ENCODE peak calls at places on chromosomes 5 and 9, in seven cellular contexts. E, A, G, S, F, U and O are unnamed samples.

GRCh38 chr9:655875-656274 is 185.6 kb upstream of the DMRT1 start:
- DNase-seq in E (no peak), G (no peak), A (no peak), S (no peak), U (peak), F (no peak), O (no peak)

GRCh38 chr9:121765021-121765950 is 113.9 kb downstream of the DAB2IP start:
- DNase-seq in U (no peak), G (no peak), S (peak), E (no peak), A (no peak), F (no peak), O (no peak)

GRCh38 chr9:37144762-37145161 is 24.4 kb downstream of the ZCCHC7 start:
- DNase-seq in G (no peak), S (peak), U (no peak), A (no peak), E (no peak), F (no peak), O (no peak)

GRCh38 chr5:54063817-54064216 is 246.6 kb downstream of the ARL15 start:
- DNase-seq in G (no peak), E (no peak), U (no peak), S (peak), F (no peak), A (peak), O (no peak)

GRCh38 chr9:31355965-31356364 is 1028.5 kb upstream of the ACO1 start:
- DNase-seq in E (no peak), G (no peak), F (no peak), A (no peak), U (no peak), S (no peak), O (no peak)

GRCh38 chr9:111917201-111917600 is 20.6 kb downstream of the UGCG start:
- DNase-seq in U (no peak), S (no peak), G (no peak), E (no peak), A (no peak), F (no peak), O (no peak)

GRCh38 chr5:88819332-88819999 is 63.5 kb downstream of the MEF2C start:
- DNase-seq in E (no peak), S (no peak), U (no peak), G (no peak), F (no peak), A (no peak), O (no peak)

GRCh38 chr5:77167695-77168111 is 42.8 kb upstream of the PDE8B start:
- DNase-seq in G (no peak), E (no peak), S (peak), A (peak), U (no peak), F (no peak), O (no peak)

GRCh38 chr5:31537856-31538255 is 5.8 kb downstream of the C5orf22 start:
- DNase-seq in S (peak), A (no peak), G (no peak), F (no peak), U (no peak), E (no peak), O (no peak)

GRCh38 chr5:59673438-59674058 is 220.0 kb downstream of the PDE4D start:
- DNase-seq in S (peak), F (no peak), A (peak), E (no peak), G (no peak), U (no peak), O (no peak)

GRCh38 chr9:125460346-125460745 is 198.7 kb downstream of the GAPVD1 start:
- DNase-seq in F (no peak), E (no peak), U (no peak), A (no peak), S (no peak), G (no peak), O (no peak)

GRCh38 chr5:9661316-9662015 is 31.3 kb upstream of the TAS2R1 start:
- DNase-seq in E (no peak), G (no peak), U (no peak), F (no peak), S (peak), A (no peak), O (no peak)

GRCh38 chr9:137147793-137148160 is 8.8 kb downstream of the GRIN1 start:
- DNase-seq in S (no peak), E (no peak), F (no peak), G (no peak), U (no peak), A (no peak), O (no peak)

GRCh38 chr9:74361508-74361907 is 135.6 kb upstream of the RORB start:
- DNase-seq in G (no peak), A (no peak), E (no peak), F (no peak), S (no peak), U (no peak), O (no peak)

GRCh38 chr9:98289811-98290210 is 34.4 kb upstream of the TBC1D2 start:
- DNase-seq in E (no peak), U (no peak), G (no peak), F (no peak), A (no peak), S (no peak), O (no peak)

GRCh38 chr5:82738681-82739080 is 338.5 kb downstream of the TMEM167A start:
- DNase-seq in E (no peak), U (no peak), F (no peak), A (no peak), S (no peak), G (no peak), O (no peak)

GRCh38 chr9:87157366-87158031 is 210.2 kb upstream of the GAS1 start:
- DNase-seq in F (no peak), U (no peak), G (no peak), S (no peak), A (no peak), E (no peak), O (no peak)

GRCh38 chr5:126514159-126515141 is 80.6 kb downstream of the ALDH7A1 start:
- DNase-seq in F (no peak), G (no peak), U (no peak), A (no peak), E (no peak), S (no peak), O (peak)

GRCh38 chr5:142059304-142059940 is 46.6 kb upstream of the GNPDA1 start:
- DNase-seq in G (no peak), E (no peak), F (no peak), S (peak), U (no peak), A (no peak), O (no peak)

GRCh38 chr5:145981612-145982571 is 45.5 kb downstream of the SH3RF2 start:
- DNase-seq in U (no peak), G (no peak), A (no peak), S (no peak), E (no peak), F (no peak), O (no peak)

GRCh38 chr5:142063878-142064331 is 44.7 kb upstream of the NDFIP1 start:
- DNase-seq in U (peak), E (no peak), S (peak), G (no peak), A (peak), F (peak), O (no peak)

GRCh38 chr5:96017951-96018350 is 56.3 kb upstream of the ELL2 start:
- DNase-seq in G (no peak), A (peak), F (no peak), E (no peak), S (peak), U (no peak), O (no peak)

GRCh38 chr5:132426525-132427138 is 57.1 kb downstream of the SLC22A5 start:
- DNase-seq in A (no peak), U (peak), E (no peak), F (peak), S (peak), G (peak), O (peak)

GRCh38 chr5:33310471-33310870 is 130.3 kb upstream of the TARS1 start:
- DNase-seq in G (no peak), U (no peak), A (no peak), E (no peak), S (peak), F (no peak), O (no peak)

GRCh38 chr9:21747171-21747570 is 55.3 kb upstream of the MTAP start:
- DNase-seq in U (no peak), A (no peak), S (peak), F (no peak), E (no peak), G (no peak), O (no peak)

GRCh38 chr9:137825324-137825991 is 52.1 kb upstream of the CACNA1B start:
- DNase-seq in F (no peak), G (peak), A (no peak), E (peak), U (no peak), S (no peak), O (no peak)